ENCODE peak calls at places on chromosomes 6 and 20, in five cellular contexts. I is nucleus accumbens, S is GM10248, G is iPS-NIHi11, T is HS-5. Y is an unnamed sample.

GRCh38 chr6:43181942-43182860 is at the start of gene CUL9:
- DNase-seq in I (peak; percentile 87), S (peak; percentile 94), G (peak; percentile 86), T (no peak), Y (peak; percentile 90)

GRCh38 chr6:70314240-70314639 is 11.4 kb upstream of the COL9A1 start:
- DNase-seq in I (no peak), S (no peak), G (no peak), T (no peak), Y (no peak)

GRCh38 chr6:106163446-106163965 is 77.4 kb downstream of the PRDM1 start:
- DNase-seq in I (no peak), S (peak; percentile 40), G (peak; percentile 54), T (no peak), Y (peak; percentile 87)

GRCh38 chr6:137625808-137626207 is 131.6 kb upstream of the OLIG3 start:
- DNase-seq in I (no peak), S (no peak), G (no peak), T (no peak), Y (peak; percentile 27)

GRCh38 chr20:58647162-58647813 is 3.8 kb upstream of the STX16 start:
- DNase-seq in I (no peak), S (no peak), G (no peak), T (no peak), Y (peak; percentile 35)

GRCh38 chr20:32909451-32909850 is 50.7 kb downstream of the EFCAB8 start:
- DNase-seq in I (no peak), S (no peak), G (no peak), T (no peak), Y (no peak)

GRCh38 chr6:27478141-27478705 is 5.3 kb upstream of the ZNF184 start:
- DNase-seq in I (no peak), S (no peak), G (no peak), T (no peak), Y (peak; percentile 29)

GRCh38 chr6:157227202-157228166 is 95.8 kb downstream of the TMEM242 start:
- DNase-seq in I (no peak), S (no peak), G (no peak), T (no peak), Y (no peak)

GRCh38 chr20:9935285-9935684 is 96.4 kb upstream of the PAK5 start:
- DNase-seq in I (no peak), S (no peak), G (no peak), T (no peak), Y (no peak)

GRCh38 chr6:105991561-105992314 is 94.4 kb upstream of the PRDM1 start:
- DNase-seq in I (no peak), S (peak; percentile 42), G (peak; percentile 23), T (no peak), Y (no peak)

GRCh38 chr6:32816746-32817204 is at the start of gene HLA-DOB:
- DNase-seq in I (no peak), S (peak; percentile 81), G (peak; percentile 48), T (no peak), Y (no peak)

GRCh38 chr6:82525775-82526515 is 162.3 kb downstream of the TPBG start:
- DNase-seq in I (no peak), S (no peak), G (no peak), T (no peak), Y (no peak)

GRCh38 chr6:36985384-36985962 is 523 bp downstream of the MTCH1 start:
- DNase-seq in I (no peak), S (no peak), G (no peak), T (no peak), Y (peak; percentile 5)

GRCh38 chr20:44851545-44851944 is 34.0 kb upstream of the YWHAB start:
- DNase-seq in I (no peak), S (no peak), G (peak; percentile 33), T (no peak), Y (no peak)

GRCh38 chr6:20492099-20492498 is 42.2 kb upstream of the CDKAL1 start:
- DNase-seq in I (no peak), S (no peak), G (no peak), T (no peak), Y (no peak)

GRCh38 chr20:10412591-10413408 is 21.2 kb downstream of the MKKS start:
- DNase-seq in I (no peak), S (no peak), G (no peak), T (no peak), Y (no peak)

GRCh38 chr6:24492475-24492874 is 2.3 kb upstream of the ALDH5A1 start:
- DNase-seq in I (no peak), S (no peak), G (peak; percentile 44), T (no peak), Y (peak; percentile 39)

GRCh38 chr20:24785141-24785924 is 163.7 kb upstream of the CST7 start:
- DNase-seq in I (no peak), S (no peak), G (no peak), T (peak; percentile 82), Y (no peak)

GRCh38 chr6:104614394-104614793 is 245.3 kb downstream of the HACE1 start:
- DNase-seq in I (no peak), S (no peak), G (no peak), T (no peak), Y (no peak)

GRCh38 chr6:100112855-100113508 is 119.0 kb upstream of the MCHR2 start:
- DNase-seq in I (no peak), S (no peak), G (no peak), T (no peak), Y (no peak)

GRCh38 chr20:34708621-34709043 is 4.5 kb downstream of the TP53INP2 start:
- DNase-seq in I (peak; percentile 65), S (peak; percentile 64), G (peak; percentile 56), T (no peak), Y (peak; percentile 53)

GRCh38 chr6:25660512-25660911 is 8.5 kb downstream of the SCGN start:
- DNase-seq in I (no peak), S (no peak), G (no peak), T (peak; percentile 74), Y (no peak)

GRCh38 chr20:38091447-38092216 is 58.1 kb downstream of the RPRD1B start:
- DNase-seq in I (no peak), S (peak; percentile 31), G (no peak), T (no peak), Y (no peak)

GRCh38 chr6:24126586-24127192 is 674 bp downstream of the NRSN1 start:
- DNase-seq in I (no peak), S (peak; percentile 46), G (peak; percentile 77), T (no peak), Y (peak; percentile 76)

Y was measured in RPMI8226.